ENCODE peak calls at places on chromosome 19, in six cellular contexts. Z is activated naive CD4-positive, alpha-beta T cell treated with anti-CD3 and anti-CD28 coated beads for 36 hours; B is heart left ventricle; J is stimulated activated CD4-positive, alpha-beta T cell treated with anti-CD3 and anti-CD28 coated beads, Interleukin-12 subunit alpha, Interleukin-12 subunit beta, amount 100 ng/mL, for 4 hours; R is NCI-H345; W is AG09309. U is an unnamed sample.

GRCh38 chr19:41391618-41392017 is 5.5 kb downstream of the EXOSC5 start:
- DNase-seq in J (no peak), Z (no peak), R (no peak), B (no peak), W (no peak), U (no peak)

GRCh38 chr19:45994989-45995714 is at the start of gene CCDC61:
- DNase-seq in R (peak; percentile 98), W (peak; percentile 98), Z (peak; percentile 98), J (peak; percentile 90), B (peak; percentile 95), U (peak; percentile 99)

GRCh38 chr19:12985049-12985776 is 10.1 kb upstream of the NFIX start:
- DNase-seq in W (no peak), B (peak; percentile 70), R (no peak), J (no peak), Z (no peak), U (peak; percentile 43)

GRCh38 chr19:3982701-3983541 is 2.3 kb downstream of the EEF2 start:
- DNase-seq in W (no peak), J (no peak), R (no peak), B (no peak), Z (no peak), U (no peak)

GRCh38 chr19:47253467-47253881 is 2.9 kb upstream of the CCDC9 start:
- DNase-seq in B (no peak), J (no peak), Z (no peak), W (no peak), R (no peak), U (no peak)

GRCh38 chr19:13613447-13613846 is 107.2 kb upstream of the CACNA1A start:
- DNase-seq in Z (no peak), W (no peak), B (no peak), R (peak; percentile 86), J (no peak), U (no peak)

GRCh38 chr19:778910-779653 is 18.2 kb upstream of the PTBP1 start:
- DNase-seq in W (peak; percentile 87), Z (no peak), J (no peak), R (no peak), B (peak; percentile 64), U (no peak)

GRCh38 chr19:38304866-38305429 is 897 bp downstream of the C19orf33 start:
- DNase-seq in R (peak; percentile 53), Z (no peak), J (no peak), B (peak; percentile 73), W (no peak), U (no peak)

GRCh38 chr19:12974301-12975220 is 5.2 kb downstream of the DAND5 start:
- DNase-seq in R (no peak), W (no peak), B (no peak), Z (no peak), J (no peak), U (no peak)

GRCh38 chr19:39970674-39971379 is at the start of gene PSMC4:
- DNase-seq in Z (peak; percentile 99), W (peak; percentile 97), B (peak; percentile 99), J (peak; percentile 95), R (peak; percentile 100), U (peak; percentile 97)

GRCh38 chr19:47699360-47699917 is 13.8 kb upstream of the EHD2 start:
- DNase-seq in R (peak; percentile 4), J (peak; percentile 54), W (no peak), B (peak; percentile 66), Z (peak; percentile 66), U (no peak)

GRCh38 chr19:42401365-42402303 is 11.5 kb upstream of the CNFN start:
- DNase-seq in W (peak; percentile 32), Z (peak; percentile 82), B (peak; percentile 87), J (peak; percentile 76), R (peak; percentile 27), U (peak; percentile 73)

U was measured in naive thymus-derived CD8-positive, alpha-beta T cell.